ENCODE peak calls at places on chromosomes 2 and 18, in six cellular contexts. T is H1; O is IMR-90; R is tibial nerve; Q is CD8-positive, alpha-beta T cell; D is GM23338. V is an unnamed sample.

GRCh38 chr2:191910518-191910917 is 63.6 kb upstream of the CAVIN2 start:
- DNase-seq in Q (no peak), O (peak; percentile 92), D (no peak), R (no peak), T (no peak), V (no peak)

GRCh38 chr2:106816974-106817373 is 69.0 kb downstream of the ST6GAL2 start:
- DNase-seq in R (no peak), T (no peak), O (no peak), Q (no peak), D (no peak), V (no peak)

GRCh38 chr2:86818114-86818801 is 27.5 kb upstream of the CD8A start:
- DNase-seq in O (no peak), Q (no peak), R (no peak), D (no peak), T (no peak), V (no peak)

GRCh38 chr2:211437396-211437795 is 881.0 kb downstream of the CPS1 start:
- DNase-seq in R (no peak), Q (no peak), T (no peak), O (no peak), D (no peak), V (no peak)

GRCh38 chr18:62839874-62840713 is 124.8 kb downstream of the PHLPP1 start:
- DNase-seq in R (no peak), Q (no peak), D (no peak), T (no peak), O (peak; percentile 54), V (no peak)

GRCh38 chr2:199468561-199469513 is 11.1 kb upstream of the SATB2 start:
- DNase-seq in R (no peak), T (peak; percentile 74), Q (no peak), O (no peak), D (peak; percentile 87), V (no peak)

GRCh38 chr18:40911582-40912254 is 1043.3 kb upstream of the PIK3C3 start:
- DNase-seq in O (peak; percentile 83), Q (no peak), D (no peak), T (no peak), R (no peak), V (no peak)

GRCh38 chr2:48187503-48187902 is 281.2 kb upstream of the FBXO11 start:
- DNase-seq in D (peak; percentile 54), R (no peak), Q (no peak), T (no peak), O (no peak), V (no peak)

GRCh38 chr2:209519911-209520310 is 96.1 kb downstream of the MAP2 start:
- DNase-seq in D (peak; percentile 30), Q (no peak), T (no peak), O (no peak), R (no peak), V (no peak)

GRCh38 chr2:66301073-66301766 is 133.7 kb upstream of the MEIS1 start:
- DNase-seq in R (peak; percentile 42), Q (no peak), T (no peak), D (no peak), O (peak; percentile 34), V (no peak)

GRCh38 chr18:1663879-1664705 is 759.4 kb downstream of the ADCYAP1 start:
- DNase-seq in Q (no peak), O (no peak), R (peak; percentile 58), D (peak; percentile 89), T (peak; percentile 91), V (no peak)

GRCh38 chr2:215699018-215699417 is 263.1 kb upstream of the FN1 start:
- DNase-seq in D (no peak), T (no peak), R (no peak), O (no peak), Q (no peak), V (no peak)

GRCh38 chr2:187499941-187500532 is 52.0 kb upstream of the CALCRL start:
- DNase-seq in O (peak; percentile 66), D (peak; percentile 78), Q (peak; percentile 25), R (peak; percentile 88), T (peak; percentile 71), V (no peak)

GRCh38 chr18:74564012-74564411 is 29.7 kb downstream of the CNDP1 start:
- DNase-seq in D (no peak), O (no peak), T (no peak), R (no peak), Q (no peak), V (no peak)

GRCh38 chr18:26476697-26477096 is 71.7 kb downstream of the KCTD1 start:
- DNase-seq in O (no peak), D (no peak), T (no peak), R (no peak), Q (no peak), V (no peak)

GRCh38 chr2:230564805-230565779 is 147.6 kb upstream of the CAB39 start:
- DNase-seq in D (no peak), T (no peak), R (no peak), Q (no peak), O (peak; percentile 63), V (no peak)

GRCh38 chr18:23924813-23925212 is 89.7 kb upstream of the TTC39C start:
- DNase-seq in T (no peak), Q (no peak), O (peak; percentile 50), D (no peak), R (no peak), V (no peak)

GRCh38 chr2:71884303-71885042 is 263.2 kb downstream of the CYP26B1 start:
- DNase-seq in D (no peak), O (peak; percentile 57), Q (no peak), R (peak; percentile 55), T (peak; percentile 6), V (no peak)

GRCh38 chr2:71880846-71881610 is 266.6 kb downstream of the CYP26B1 start:
- DNase-seq in T (no peak), R (peak; percentile 57), D (no peak), Q (no peak), O (peak; percentile 72), V (no peak)

GRCh38 chr2:71880287-71880686 is 267.4 kb downstream of the CYP26B1 start:
- DNase-seq in R (no peak), Q (no peak), T (no peak), O (no peak), D (no peak), V (no peak)

GRCh38 chr2:71882236-71882946 is 265.3 kb downstream of the CYP26B1 start:
- DNase-seq in T (no peak), D (no peak), R (no peak), Q (no peak), O (no peak), V (no peak)

DNA sequence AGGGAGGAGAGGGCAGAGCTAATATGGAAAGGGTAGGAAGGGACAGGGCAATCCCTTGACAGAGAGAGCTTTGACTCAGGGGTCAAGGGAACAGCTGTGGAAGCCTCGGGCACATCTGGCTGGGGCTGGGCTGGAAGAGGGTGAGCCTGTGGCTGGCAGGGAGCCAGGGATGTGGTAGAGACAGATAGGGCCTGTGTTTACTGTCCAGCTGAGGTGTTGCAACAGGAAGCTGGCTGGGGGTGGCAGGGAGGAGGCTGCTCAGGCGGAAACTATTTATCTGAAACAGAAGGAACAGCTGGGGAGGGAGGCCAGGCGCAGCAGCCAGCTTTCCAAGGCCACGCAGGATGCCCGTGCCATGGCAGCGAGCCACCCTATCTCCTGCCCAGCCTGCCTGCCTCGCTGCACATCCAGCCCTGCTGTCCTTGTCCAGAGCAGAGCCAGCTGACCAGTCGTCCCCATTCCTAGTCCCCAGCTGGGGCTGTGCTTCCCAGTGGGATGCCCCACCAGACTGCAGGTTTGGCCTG is 264.7 kb downstream of the CYP26B1 start:
- DNase-seq in T (no peak), D (no peak), O (peak; percentile 78), R (peak; percentile 79), Q (no peak), V (no peak)
- H3K27ac ChIP-seq in T (no peak overlapping the region), D (no peak overlapping the region), O (peak overlapping the region; percentile 42), R (no peak overlapping the region), Q (no peak overlapping the region), V (no peak overlapping the region)

GRCh38 chr2:69768217-69768616 is 26.3 kb downstream of the ANXA4 start:
- DNase-seq in O (no peak), D (no peak), R (no peak), T (no peak), Q (no peak), V (no peak)

GRCh38 chr2:69770193-69770702 is 28.3 kb downstream of the ANXA4 start:
- DNase-seq in R (peak; percentile 34), Q (no peak), D (no peak), O (peak; percentile 88), T (no peak), V (no peak)

GRCh38 chr2:69770747-69771146 is 28.8 kb downstream of the ANXA4 start:
- DNase-seq in Q (no peak), T (no peak), O (no peak), D (no peak), R (no peak), V (no peak)

GRCh38 chr2:69767034-69767433 is 25.1 kb downstream of the ANXA4 start:
- DNase-seq in O (peak; percentile 92), R (no peak), Q (no peak), T (no peak), D (no peak), V (no peak)

DNA sequence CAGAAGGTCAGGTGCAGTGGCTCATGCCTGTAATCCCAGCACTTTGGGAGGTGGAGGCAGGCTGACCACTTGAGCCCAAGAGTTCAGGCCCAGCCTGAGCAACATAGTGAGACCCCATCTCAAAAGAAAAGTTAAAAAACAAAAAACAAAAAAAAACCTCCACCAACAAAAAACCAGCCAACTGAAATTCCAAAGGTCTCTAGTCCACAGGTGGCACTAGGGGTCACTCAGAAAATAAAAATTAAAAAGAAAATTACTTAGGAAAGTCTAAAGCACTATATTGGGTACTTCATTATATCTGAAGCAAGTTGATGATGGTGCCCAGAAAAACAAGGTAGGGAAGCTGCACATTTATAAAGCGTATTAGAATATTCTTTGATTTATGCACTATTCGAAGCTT is 26.9 kb downstream of the ANXA4 start:
- DNase-seq in R (no peak), O (no peak), T (no peak), D (no peak), Q (no peak), V (no peak)
- H3K4me1 ChIP-seq in R (no peaks in the 10 kb centered on the region), O (peaks cover 20% of the 10 kb centered on the region), T (peaks cover 2% of the 10 kb centered on the region), D (peaks cover 24% of the 10 kb centered on the region), Q (no peaks in the 10 kb centered on the region), V (peaks cover 45% of the 10 kb centered on the region)

DNA sequence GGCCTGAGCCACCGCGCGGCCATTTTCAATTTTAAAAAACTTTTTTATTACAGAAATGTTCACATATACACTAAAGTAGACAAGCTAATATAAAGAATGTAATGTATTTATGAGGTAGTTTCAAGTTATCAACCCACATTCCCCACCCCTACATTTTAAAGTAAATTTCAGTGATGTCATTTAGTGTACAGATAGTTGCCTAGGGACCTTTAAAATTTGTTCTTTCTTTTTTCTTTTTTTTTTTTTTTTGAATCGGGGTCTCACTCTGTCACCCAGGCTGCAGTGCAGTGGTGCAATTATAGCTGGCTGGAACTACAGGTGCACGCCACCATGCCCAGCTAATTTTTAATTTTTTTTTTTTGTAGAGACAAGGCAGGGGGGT is 2.6 kb upstream of the LIMS1 start:
- DNase-seq in T (no peak), O (no peak), Q (no peak), D (no peak), R (no peak), V (no peak)
- H3K27ac ChIP-seq in T (no peak overlapping the region), O (no peak overlapping the region), Q (no peak overlapping the region), D (no peak overlapping the region), R (no peak overlapping the region), V (no peak overlapping the region)

DNA sequence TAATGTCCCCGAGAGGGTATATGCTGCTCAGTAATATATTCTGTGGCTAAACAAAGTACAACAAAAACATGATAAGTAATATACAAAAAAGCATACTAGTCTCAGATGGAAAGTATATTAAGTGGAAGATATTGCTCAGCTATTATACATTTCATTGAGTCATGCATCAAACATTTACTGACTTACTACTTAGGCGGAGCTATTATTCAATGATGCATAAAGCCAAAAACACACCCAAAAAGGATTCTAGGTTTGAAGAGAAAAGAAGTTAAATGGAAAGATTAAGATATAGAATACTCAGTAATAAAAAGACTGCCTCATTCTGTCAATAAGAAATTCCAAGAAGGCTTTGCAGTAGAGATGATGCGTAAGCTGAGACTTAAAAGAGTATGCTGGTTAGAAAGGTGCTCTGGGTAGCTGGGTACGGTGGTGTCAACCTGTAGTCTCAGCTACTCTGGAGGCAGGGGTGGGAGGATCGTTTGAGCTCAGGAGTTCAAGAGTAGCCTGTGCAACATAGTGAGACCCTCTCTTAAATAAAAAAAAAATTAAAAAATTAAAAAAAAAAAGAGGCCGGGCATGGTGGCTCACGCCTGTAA is 27.6 kb downstream of the STK17B start:
- DNase-seq in D (no peak), R (no peak), Q (no peak), O (peak; percentile 45), T (no peak), V (no peak)
- H3K4me1 ChIP-seq in D (no peaks in the 10 kb centered on the region), R (no peaks in the 10 kb centered on the region), Q (peaks cover 81% of the 10 kb centered on the region), O (peaks cover 1% of the 10 kb centered on the region), T (no peaks in the 10 kb centered on the region), V (no peaks in the 10 kb centered on the region)